ENCODE peak calls at places on chromosome 20, in six cellular contexts. U is GM06990, T is PC-3, B is GM12865, A is dorsolateral prefrontal cortex, P is type B pancreatic cell. M is an unnamed sample.

GRCh38 chr20:5171074-5171789 is 44.4 kb downstream of the CDS2 start:
- DNase-seq in B (no peak), A (no peak), U (no peak), T (no peak), P (no peak), M (no peak)

GRCh38 chr20:54622338-54623280 is 147.2 kb downstream of the DOK5 start:
- DNase-seq in P (no peak), B (no peak), T (no peak), U (no peak), A (no peak), M (no peak)

GRCh38 chr20:12535770-12536169 is 473.0 kb upstream of the SPTLC3 start:
- DNase-seq in B (no peak), T (no peak), P (no peak), U (no peak), A (no peak), M (no peak)

GRCh38 chr20:50594231-50594590 is 84.0 kb downstream of the PTPN1 start:
- DNase-seq in T (no peak), B (no peak), U (no peak), P (no peak), A (no peak), M (no peak)

GRCh38 chr20:35601021-35601973 is 14.3 kb upstream of the SPAG4 start:
- DNase-seq in B (peak; percentile 84), T (no peak), P (no peak), U (peak; percentile 83), A (peak; percentile 76), M (peak; percentile 63)

GRCh38 chr20:25071722-25072121 is 10.2 kb downstream of the VSX1 start:
- DNase-seq in P (peak; percentile 22), T (no peak), A (no peak), B (no peak), U (no peak), M (no peak)

GRCh38 chr20:53940356-53940694 is 130.1 kb downstream of the BCAS1 start:
- DNase-seq in T (no peak), U (no peak), A (no peak), B (no peak), P (no peak), M (no peak)

GRCh38 chr20:49281059-49281912 is 3.4 kb upstream of the ZNFX1 start:
- DNase-seq in T (peak; percentile 31), U (no peak), P (no peak), A (no peak), B (peak; percentile 75), M (peak; percentile 55)

GRCh38 chr20:48813446-48813747 is 14.4 kb downstream of the PREX1 start:
- DNase-seq in T (no peak), A (no peak), P (no peak), B (no peak), U (no peak), M (no peak)

GRCh38 chr20:9200620-9201019 is 131.7 kb downstream of the PLCB4 start:
- DNase-seq in T (peak; percentile 96), B (no peak), P (no peak), A (no peak), U (no peak), M (no peak)

GRCh38 chr20:43507150-43508080 is at the start of gene L3MBTL1:
- DNase-seq in A (peak; percentile 70), P (peak; percentile 77), B (peak; percentile 31), T (peak; percentile 51), U (peak; percentile 42), M (no peak)

GRCh38 chr20:5977975-5978374 is 27.5 kb downstream of the MCM8 start:
- DNase-seq in U (no peak), A (no peak), T (no peak), B (no peak), P (no peak), M (no peak)

GRCh38 chr20:33124994-33125393 is 43.0 kb upstream of the BPIFA2 start:
- DNase-seq in P (peak; percentile 67), A (no peak), T (no peak), U (no peak), B (no peak), M (no peak)

GRCh38 chr20:47781631-47782030 is 3.6 kb downstream of the SULF2 start:
- DNase-seq in P (no peak), A (no peak), T (no peak), B (no peak), U (no peak), M (no peak)

GRCh38 chr20:6768228-6769185 is 1.0 kb downstream of the BMP2 start:
- DNase-seq in P (no peak), U (peak; percentile 3), A (peak; percentile 51), B (no peak), T (no peak), M (no peak)

GRCh38 chr20:4053516-4053919 is 38.2 kb upstream of the RNF24 start:
- DNase-seq in U (no peak), A (no peak), T (no peak), P (no peak), B (no peak), M (no peak)

GRCh38 chr20:58716476-58717277 is 24.1 kb downstream of the NPEPL1 start:
- DNase-seq in B (no peak), U (no peak), P (peak; percentile 71), A (peak; percentile 43), T (no peak), M (no peak)

GRCh38 chr20:59032713-59033059 is 551 bp upstream of the ATP5F1E start:
- DNase-seq in U (no peak), T (peak; percentile 66), B (no peak), P (no peak), A (no peak), M (no peak)

GRCh38 chr20:25252686-25253421 is 5.0 kb downstream of the PYGB start:
- DNase-seq in P (no peak), T (peak; percentile 35), A (no peak), B (no peak), U (no peak), M (no peak)

GRCh38 chr20:5996765-5997164 is 46.3 kb downstream of the MCM8 start:
- DNase-seq in U (peak; percentile 44), B (peak; percentile 70), P (no peak), T (peak; percentile 44), A (no peak), M (peak; percentile 29)

GRCh38 chr20:50515471-50516106 is 5.4 kb downstream of the PTPN1 start:
- DNase-seq in A (no peak), U (no peak), T (no peak), P (no peak), B (no peak), M (no peak)

GRCh38 chr20:58659841-58660240 is 8.8 kb downstream of the STX16 start:
- DNase-seq in T (peak; percentile 46), U (no peak), P (no peak), B (no peak), A (no peak), M (no peak)

GRCh38 chr20:33299111-33299603 is 16.1 kb downstream of the BPIFB1 start:
- DNase-seq in B (peak; percentile 68), A (peak; percentile 84), U (peak; percentile 59), P (peak; percentile 89), T (peak; percentile 81), M (peak; percentile 60)

GRCh38 chr20:36633285-36633772 is 12.7 kb downstream of the SLA2 start:
- DNase-seq in U (no peak), B (no peak), P (no peak), T (no peak), A (no peak), M (no peak)

GRCh38 chr20:21384308-21384892 is 12.9 kb downstream of the NKX2-4 start:
- DNase-seq in A (no peak), P (no peak), B (no peak), T (no peak), U (no peak), M (no peak)

GRCh38 chr20:23244916-23245552 is 105.6 kb upstream of the NXT1 start:
- DNase-seq in P (no peak), A (no peak), B (no peak), T (no peak), U (no peak), M (no peak)

DNA sequence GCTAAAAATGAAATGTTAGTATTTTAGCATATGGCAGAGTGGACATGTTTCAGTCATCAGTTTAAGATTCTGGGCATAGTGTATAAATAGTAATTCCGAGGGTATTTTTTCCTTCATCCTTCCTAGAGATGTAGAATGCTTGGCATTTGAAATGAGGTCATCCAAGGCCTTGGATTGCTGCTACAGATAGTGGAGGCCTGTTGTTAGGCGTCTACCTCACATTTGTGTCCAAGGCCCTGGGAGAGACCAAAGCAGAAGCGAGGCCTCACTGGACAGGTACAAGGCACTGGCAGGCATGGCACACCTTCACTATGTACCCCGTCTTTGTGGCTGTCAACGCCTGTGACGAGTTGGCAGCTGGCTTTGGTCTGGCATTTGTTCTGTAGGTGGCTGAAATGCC is 58.0 kb downstream of the DTD1 start:
- DNase-seq in B (no peak), P (no peak), T (no peak), A (no peak), U (no peak), M (no peak)
- TF ChIP-seq CTCF in B (no peak), P (no peak), T (no peak), A (no peak), U (no peak), M (no peak)

GRCh38 chr20:20299904-20300303 is 68.0 kb upstream of the INSM1 start:
- DNase-seq in A (no peak), B (no peak), T (peak; percentile 38), P (no peak), U (no peak), M (no peak)
- TF ChIP-seq CTCF in A (no peak), B (no peak), T (no peak), P (no peak), U (no peak), M (no peak)

GRCh38 chr20:17281478-17281877 is 54.6 kb downstream of the PCSK2 start:
- DNase-seq in B (peak; percentile 47), U (no peak), T (peak; percentile 62), A (no peak), P (no peak), M (peak; percentile 34)
- TF ChIP-seq CTCF in B (peak; percentile 56), U (peak; percentile 72), T (peak; percentile 73), A (no peak), P (peak; percentile 65), M (peak; percentile 77)

DNA sequence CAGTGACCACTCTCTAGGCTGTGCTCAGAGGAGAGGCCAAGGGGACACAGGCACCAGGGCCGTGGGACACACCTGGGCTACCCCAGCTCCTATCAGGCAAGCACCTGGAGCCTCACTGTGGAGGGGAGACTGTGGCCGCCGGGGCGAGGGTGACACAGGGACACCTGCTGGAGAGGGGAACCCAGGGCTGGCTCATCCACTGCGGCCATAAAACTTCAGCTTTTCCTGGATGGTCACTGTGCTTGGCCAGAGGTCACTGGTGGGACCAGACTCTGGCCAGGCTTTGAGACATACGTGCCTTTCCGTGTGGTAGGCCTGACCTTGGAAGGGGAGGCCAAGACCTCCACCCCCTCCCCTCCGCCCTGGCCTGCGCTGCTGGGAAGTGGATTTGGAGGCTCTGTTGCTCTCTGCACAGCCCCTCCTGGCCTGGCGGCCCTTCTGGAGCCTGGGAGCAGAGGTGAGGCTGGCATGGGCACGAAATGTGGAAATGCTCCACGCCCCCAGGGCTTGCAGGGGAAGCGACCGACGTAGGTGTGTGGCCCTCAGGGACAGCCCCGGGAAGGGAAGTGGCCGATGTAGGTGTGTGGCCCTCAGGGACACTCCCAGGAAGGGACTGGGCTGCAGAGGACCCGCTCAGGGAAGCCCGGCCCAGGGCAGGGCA is 42.9 kb upstream of the BHLHE23 start:
- DNase-seq in B (no peak), U (no peak), P (no peak), A (no peak), T (no peak), M (no peak)
- TF ChIP-seq CTCF in B (no peak), U (no peak), P (no peak), A (no peak), T (no peak), M (no peak)

GRCh38 chr20:31788578-31788977 is 30.6 kb upstream of the MYLK2 start:
- DNase-seq in P (no peak), T (no peak), B (no peak), A (no peak), U (no peak), M (no peak)
- TF ChIP-seq CTCF in P (no peak), T (peak; percentile 38), B (no peak), A (no peak), U (peak; percentile 16), M (peak; percentile 41)

GRCh38 chr20:45545754-45546453 is 1.3 kb downstream of the EPPIN start:
- DNase-seq in A (no peak), B (peak; percentile 3), U (no peak), P (no peak), T (peak; percentile 67), M (peak; percentile 5)
- TF ChIP-seq CTCF in A (peak; percentile 49), B (peak; percentile 11), U (no peak), P (peak; percentile 68), T (peak; percentile 76), M (peak; percentile 57)